ENCODE peak calls at places on chromosomes 5 and 9, in five cellular contexts. F is PC-9, U is HFF-Myc, W is cardiac muscle cell, I is endodermal cell. Z is an unnamed sample.

GRCh38 chr9:89929315-89929714 is 324.5 kb downstream of the GADD45G start:
- DNase-seq in F (no peak), U (no peak), W (no peak), I (peak), Z (no peak)

GRCh38 chr5:174425271-174425963 is 299.0 kb upstream of the MSX2 start:
- DNase-seq in F (no peak), U (no peak), W (no peak), I (no peak), Z (no peak)

GRCh38 chr5:178212241-178213002 is 8.1 kb downstream of the HNRNPAB start:
- DNase-seq in F (peak), U (no peak), W (no peak), I (no peak), Z (no peak)

GRCh38 chr5:16797949-16798348 is 138.1 kb downstream of the MYO10 start:
- DNase-seq in F (no peak), U (no peak), W (no peak), I (no peak), Z (no peak)

GRCh38 chr5:157312492-157312891 is 46.6 kb downstream of the CYFIP2 start:
- DNase-seq in F (no peak), U (no peak), W (peak), I (peak), Z (peak)

GRCh38 chr5:170614071-170614490 is 110.3 kb downstream of the KCNIP1 start:
- DNase-seq in F (no peak), U (no peak), W (no peak), I (peak), Z (no peak)

GRCh38 chr5:61182449-61182848 is 20.2 kb upstream of the SMIM15 start:
- DNase-seq in F (no peak), U (no peak), W (peak), I (no peak), Z (no peak)

GRCh38 chr9:4258321-4259093 is 41.4 kb downstream of the GLIS3 start:
- DNase-seq in F (peak), U (no peak), W (peak), I (no peak), Z (peak)

GRCh38 chr9:78049484-78049883 is 17.9 kb upstream of the GNAQ start:
- DNase-seq in F (no peak), U (no peak), W (no peak), I (no peak), Z (no peak)

GRCh38 chr9:34371886-34372597 is 4.7 kb downstream of the MYORG start:
- DNase-seq in F (no peak), U (no peak), W (no peak), I (no peak), Z (no peak)

GRCh38 chr9:120257483-120257882 is 322.5 kb downstream of the CDK5RAP2 start:
- DNase-seq in F (no peak), U (no peak), W (no peak), I (no peak), Z (peak)

GRCh38 chr5:53023969-53024368 is 34.8 kb downstream of the ITGA2 start:
- DNase-seq in F (peak), U (no peak), W (peak), I (no peak), Z (peak)

GRCh38 chr9:126157826-126158431 is 168.7 kb upstream of the MVB12B start:
- DNase-seq in F (no peak), U (no peak), W (no peak), I (no peak), Z (no peak)

GRCh38 chr9:122126340-122127333 is 32.9 kb downstream of the NDUFA8 start:
- DNase-seq in F (no peak), U (no peak), W (peak), I (no peak), Z (peak)
- TF ChIP-seq CTCF in F (no peak), U (no peak), W (peak), I (no peak), Z (peak)

DNA sequence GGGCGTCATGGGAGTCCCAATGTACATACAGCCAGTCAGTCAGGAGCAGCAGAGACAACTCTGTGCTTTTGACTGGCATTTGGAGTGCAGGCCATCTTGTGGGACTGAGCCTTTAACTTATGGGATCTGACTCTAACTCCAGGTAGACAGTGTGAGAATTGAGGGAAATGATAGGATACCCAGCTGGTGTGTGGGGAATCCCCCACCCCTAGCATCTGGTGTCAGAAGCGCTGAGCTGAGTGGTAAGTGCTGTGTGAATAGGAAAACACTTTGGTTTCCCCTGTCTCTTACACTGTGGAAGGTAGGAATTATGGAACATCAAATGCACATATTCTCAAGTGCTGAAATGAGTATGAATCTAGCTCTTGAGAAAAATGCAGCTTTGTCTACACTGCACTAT is 43.9 kb downstream of the CCDC125 start:
- DNase-seq in F (no peak), U (no peak), W (no peak), I (no peak), Z (no peak)
- H3K4me3 ChIP-seq in F (no peak), U (no peak), W (no peak), I (no peak), Z (no peak)

DNA sequence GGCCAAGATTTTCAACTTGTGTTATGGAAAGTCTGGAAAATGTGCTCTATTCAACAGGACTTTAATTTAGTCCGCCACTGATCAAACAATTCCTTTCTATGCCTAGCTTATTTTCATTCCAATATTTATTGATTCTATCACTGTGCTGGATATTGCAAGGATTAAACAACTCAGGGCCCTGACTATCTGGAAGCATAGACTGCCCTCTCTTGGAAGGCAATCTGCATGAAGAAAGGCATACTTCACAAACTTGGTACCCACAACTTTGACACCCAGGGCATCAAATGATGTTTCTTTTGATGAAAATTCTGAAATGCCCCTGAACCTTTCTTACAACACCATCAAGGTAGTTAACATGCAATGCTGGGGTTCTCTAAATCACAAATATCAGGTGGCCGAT is 126.5 kb upstream of the HMHB1 start:
- DNase-seq in F (no peak), U (no peak), W (peak), I (no peak), Z (peak)
- TF ChIP-seq CTCF in F (peak), U (no peak), W (peak), I (peak), Z (peak)

DNA sequence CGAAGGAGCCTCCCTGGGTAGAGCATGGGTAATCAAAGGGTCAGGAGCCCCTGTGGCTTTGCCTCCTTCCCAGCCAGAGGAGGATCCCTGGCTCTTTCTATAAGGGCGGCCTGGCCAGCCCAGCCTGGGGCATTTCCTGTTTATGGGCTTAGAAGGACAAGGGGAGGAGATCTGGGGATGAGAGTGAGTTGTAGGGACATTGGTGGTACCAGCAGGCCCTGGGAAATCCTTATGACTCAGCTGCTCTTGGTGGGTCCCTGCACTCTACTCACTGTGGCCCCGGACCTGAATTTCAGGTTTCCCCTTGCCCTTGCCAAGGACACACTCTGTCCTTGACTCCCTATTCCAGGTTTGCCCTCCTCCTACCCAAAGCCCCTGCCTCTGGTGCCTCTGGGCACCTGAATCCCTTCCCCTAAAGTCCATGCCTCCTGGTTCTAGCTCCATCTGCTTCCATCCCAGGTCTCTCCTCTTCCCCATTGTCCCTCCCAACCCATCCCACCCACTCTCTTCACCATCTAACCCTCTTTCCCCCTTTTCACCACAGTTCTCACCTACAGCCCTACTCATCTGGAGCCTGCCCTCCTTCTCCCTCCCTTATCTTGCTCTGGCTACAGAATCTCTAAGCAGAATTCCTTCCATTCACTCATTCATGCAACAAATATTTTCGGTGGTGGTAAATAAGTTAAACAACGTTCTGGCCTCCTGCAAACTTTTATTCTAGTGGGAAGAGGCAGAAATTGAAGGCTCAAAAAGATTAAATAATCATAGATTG is 34.9 kb downstream of the PCDH1 start:
- DNase-seq in F (peak), U (no peak), W (no peak), I (peak), Z (peak)
- H3K4me3 ChIP-seq in F (no peak), U (no peak), W (no peak), I (no peak), Z (no peak)

GRCh38 chr5:2410451-2410850 is 341.0 kb downstream of the IRX2 start:
- DNase-seq in F (no peak), U (no peak), W (no peak), I (no peak), Z (no peak)

GRCh38 chr5:2417301-2417700 is 334.2 kb downstream of the IRX2 start:
- DNase-seq in F (no peak), U (no peak), W (no peak), I (no peak), Z (no peak)

GRCh38 chr5:2415678-2416077 is 335.8 kb downstream of the IRX2 start:
- DNase-seq in F (no peak), U (no peak), W (no peak), I (peak), Z (no peak)
- TF ChIP-seq CTCF in F (no peak), U (no peak), W (no peak), I (peak), Z (no peak)

DNA sequence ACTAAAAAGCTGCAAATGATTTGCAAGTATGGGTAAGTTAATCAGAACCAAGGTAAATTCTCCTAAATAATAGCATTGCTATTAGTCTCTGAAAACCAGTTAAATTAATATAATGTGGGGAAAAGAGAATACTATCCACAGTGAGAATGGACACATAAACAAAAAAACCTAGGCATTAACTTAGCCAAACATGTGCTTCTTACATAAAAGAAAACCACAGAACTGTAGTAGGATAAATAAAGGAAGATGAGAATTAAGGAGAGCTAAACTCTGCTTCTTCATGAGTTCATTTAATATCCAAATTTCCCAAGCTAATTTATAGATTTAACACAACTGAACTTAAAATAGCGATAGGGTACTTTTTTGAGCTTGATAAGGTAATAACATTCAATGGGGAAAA is 31.8 kb downstream of the ABCA1 start:
- DNase-seq in F (no peak), U (no peak), W (no peak), I (no peak), Z (no peak)
- H3K4me3 ChIP-seq in F (no peak), U (no peak), W (no peak), I (no peak), Z (no peak)

DNA sequence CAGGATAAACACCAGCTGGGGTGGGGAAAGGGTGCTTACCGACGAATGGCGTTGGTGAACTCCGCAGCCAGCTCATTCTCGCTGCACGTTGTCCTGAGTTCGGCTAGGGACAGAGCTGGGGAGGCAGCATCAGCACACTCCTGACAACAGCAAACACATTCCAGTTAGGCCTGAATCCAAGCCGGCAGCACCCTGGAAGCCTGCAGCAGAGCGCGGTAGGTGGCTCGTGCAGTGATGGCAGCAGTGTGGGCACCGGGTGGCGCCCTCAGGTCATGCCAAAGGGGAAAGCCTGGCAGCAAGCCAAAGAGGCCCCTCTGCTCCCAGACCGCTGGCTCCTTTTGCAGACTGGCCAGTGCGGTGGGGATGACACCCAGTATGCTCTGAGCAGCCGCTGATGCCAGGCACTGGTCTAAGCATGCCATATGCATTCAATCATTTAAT is 66.9 kb downstream of the DCP2 start:
- DNase-seq in F (no peak), U (no peak), W (peak), I (peak), Z (peak)
- TF ChIP-seq CTCF in F (no peak), U (peak), W (no peak), I (peak), Z (peak)

DNA sequence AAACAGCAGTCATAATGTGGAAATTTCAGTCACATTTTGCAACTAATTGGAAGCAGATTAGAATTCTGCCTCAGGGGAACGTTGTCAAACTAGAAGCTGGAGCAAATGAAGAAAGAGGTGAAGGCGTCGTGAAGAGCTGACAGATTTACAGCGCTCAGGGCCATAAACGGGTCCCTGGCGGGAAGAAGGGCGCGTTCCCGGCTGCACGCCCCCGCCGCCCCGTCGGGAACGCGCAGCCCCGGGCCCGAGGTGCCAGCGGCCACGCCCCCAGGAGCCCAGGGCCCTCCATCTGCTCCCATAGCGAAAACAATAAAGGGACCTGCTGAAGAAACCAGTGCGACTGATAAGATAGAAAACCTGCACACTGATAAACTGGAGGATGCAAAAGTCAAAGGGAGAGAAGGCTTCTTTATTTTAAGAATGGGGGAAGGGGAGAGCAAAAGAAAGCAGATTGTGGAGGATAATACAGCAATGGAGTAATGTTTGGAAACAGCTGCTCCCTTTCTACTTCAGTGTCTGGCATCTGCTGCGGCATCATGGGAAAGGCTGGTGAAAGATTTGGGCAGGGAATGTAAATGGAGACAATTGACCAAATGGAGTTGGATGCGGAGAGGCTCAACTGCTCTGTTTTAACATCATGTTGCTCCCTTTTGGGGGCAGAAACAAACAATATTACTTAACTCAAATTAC is 11.1 kb downstream of the ZNF608 start:
- DNase-seq in F (no peak), U (peak), W (peak), I (peak), Z (peak)
- H3K4me3 ChIP-seq in F (no peak), U (peak), W (peak), I (peak), Z (peak)

Z was measured in AG10803.